ENCODE peak calls at places on chromosomes 6 and 20, in nine cellular contexts. A, V, T, P, C, Q, R, W and E are unnamed samples.

GRCh38 chr6:26086214-26086613 is 1.0 kb upstream of the HFE start:
- DNase-seq in A (no peak), V (no peak), T (no peak), P (peak), C (no peak), Q (no peak), R (no peak), W (no peak), E (no peak)

GRCh38 chr6:106629859-106630163 is 433 bp downstream of the QRSL1 start:
- DNase-seq in A (no peak), V (no peak), T (no peak), P (no peak), C (no peak), Q (no peak), R (no peak), W (no peak), E (no peak)

GRCh38 chr6:1122083-1122482 is 189.8 kb upstream of the FOXQ1 start:
- DNase-seq in A (no peak), V (no peak), T (no peak), P (no peak), C (no peak), Q (no peak), R (no peak), W (no peak), E (no peak)

GRCh38 chr20:25508083-25508770 is 77.1 kb downstream of the NINL start:
- DNase-seq in A (no peak), V (peak), T (no peak), P (no peak), C (peak), Q (peak), R (peak), W (no peak), E (peak)

GRCh38 chr20:19583532-19584175 is 174.4 kb upstream of the RIN2 start:
- DNase-seq in A (peak), V (peak), T (peak), P (no peak), C (peak), Q (peak), R (peak), W (peak), E (peak)

GRCh38 chr6:156779206-156780116 is 2.3 kb downstream of the ARID1B start:
- DNase-seq in A (peak), V (peak), T (peak), P (no peak), C (peak), Q (peak), R (peak), W (peak), E (no peak)

GRCh38 chr20:35303735-35304431 is 11.7 kb upstream of the FAM83C start:
- DNase-seq in A (peak), V (peak), T (peak), P (peak), C (peak), Q (peak), R (peak), W (peak), E (peak)

GRCh38 chr6:29011276-29011734 is 6.2 kb upstream of the ZNF311 start:
- DNase-seq in A (peak), V (peak), T (peak), P (peak), C (no peak), Q (peak), R (peak), W (no peak), E (peak)

GRCh38 chr6:126198581-126198980 is 141.3 kb upstream of the CENPW start:
- DNase-seq in A (no peak), V (no peak), T (no peak), P (no peak), C (no peak), Q (no peak), R (no peak), W (no peak), E (no peak)

GRCh38 chr6:144423167-144423566 is 138.0 kb downstream of the UTRN start:
- DNase-seq in A (no peak), V (no peak), T (no peak), P (no peak), C (no peak), Q (no peak), R (no peak), W (no peak), E (no peak)

GRCh38 chr20:39873286-39873685 is 815.8 kb downstream of the MAFB start:
- DNase-seq in A (no peak), V (no peak), T (no peak), P (no peak), C (no peak), Q (no peak), R (no peak), W (no peak), E (no peak)

GRCh38 chr20:50995506-50995905 is 27.4 kb downstream of the KCNG1 start:
- DNase-seq in A (no peak), V (no peak), T (no peak), P (no peak), C (no peak), Q (no peak), R (no peak), W (no peak), E (peak)

GRCh38 chr6:15775741-15776140 is 112.9 kb upstream of the DTNBP1 start:
- DNase-seq in A (no peak), V (no peak), T (no peak), P (no peak), C (no peak), Q (no peak), R (no peak), W (no peak), E (no peak)

GRCh38 chr6:29651413-29652197 is 5.3 kb upstream of the MOG start:
- DNase-seq in A (peak), V (no peak), T (no peak), P (no peak), C (no peak), Q (peak), R (no peak), W (no peak), E (peak)

GRCh38 chr6:42923656-42924055 is 5.6 kb upstream of the CNPY3 start:
- DNase-seq in A (no peak), V (no peak), T (no peak), P (no peak), C (no peak), Q (no peak), R (no peak), W (no peak), E (peak)

GRCh38 chr6:33112148-33112547 is 36.4 kb downstream of the HLA-DPB1 start:
- DNase-seq in A (peak), V (no peak), T (no peak), P (no peak), C (no peak), Q (peak), R (peak), W (no peak), E (peak)

GRCh38 chr6:52361347-52361944 is 505 bp upstream of the PAQR8 start:
- DNase-seq in A (no peak), V (peak), T (peak), P (peak), C (peak), Q (no peak), R (no peak), W (peak), E (peak)

GRCh38 chr6:75642314-75642713 is 40.6 kb downstream of the SENP6 start:
- DNase-seq in A (no peak), V (no peak), T (no peak), P (no peak), C (no peak), Q (no peak), R (no peak), W (no peak), E (no peak)

GRCh38 chr6:139597781-139598368 is 223.4 kb upstream of the CITED2 start:
- DNase-seq in A (peak), V (peak), T (peak), P (no peak), C (peak), Q (peak), R (peak), W (peak), E (peak)

GRCh38 chr6:110513001-110513400 is 36.6 kb upstream of the SLC22A16 start:
- DNase-seq in A (no peak), V (no peak), T (no peak), P (no peak), C (no peak), Q (no peak), R (peak), W (no peak), E (peak)

GRCh38 chr6:14635195-14635594 is 517.6 kb downstream of the CD83 start:
- DNase-seq in A (no peak), V (peak), T (no peak), P (peak), C (no peak), Q (no peak), R (peak), W (no peak), E (no peak)

GRCh38 chr6:15752820-15753219 is 90.0 kb upstream of the DTNBP1 start:
- DNase-seq in A (no peak), V (no peak), T (no peak), P (no peak), C (no peak), Q (peak), R (no peak), W (no peak), E (no peak)

GRCh38 chr20:43749734-43750294 is 23.0 kb upstream of the GTSF1L start:
- DNase-seq in A (peak), V (peak), T (peak), P (peak), C (peak), Q (peak), R (peak), W (peak), E (peak)

GRCh38 chr20:23231561-23232218 is 118.9 kb upstream of the NXT1 start:
- DNase-seq in A (no peak), V (no peak), T (no peak), P (no peak), C (no peak), Q (no peak), R (no peak), W (no peak), E (peak)

GRCh38 chr20:43954704-43955243 is 40.1 kb downstream of the TOX2 start:
- DNase-seq in A (no peak), V (no peak), T (no peak), P (no peak), C (no peak), Q (no peak), R (no peak), W (no peak), E (peak)

GRCh38 chr6:35165630-35166071 is 24.5 kb upstream of the TCP11 start:
- DNase-seq in A (no peak), V (peak), T (peak), P (no peak), C (peak), Q (peak), R (peak), W (no peak), E (peak)

GRCh38 chr6:169035381-169036280 is 218.0 kb downstream of the THBS2 start:
- DNase-seq in A (no peak), V (no peak), T (no peak), P (no peak), C (no peak), Q (no peak), R (peak), W (no peak), E (peak)

GRCh38 chr6:143099647-143100046 is 39.0 kb downstream of the AIG1 start:
- DNase-seq in A (no peak), V (no peak), T (no peak), P (no peak), C (no peak), Q (no peak), R (no peak), W (no peak), E (no peak)

GRCh38 chr20:62795023-62795761 is 1.1 kb upstream of the MRGBP start:
- DNase-seq in A (peak), V (peak), T (peak), P (peak), C (peak), Q (peak), R (peak), W (peak), E (peak)

GRCh38 chr20:38790210-38791053 is 15.1 kb upstream of the PPP1R16B start:
- DNase-seq in A (peak), V (no peak), T (peak), P (peak), C (no peak), Q (peak), R (peak), W (no peak), E (peak)

GRCh38 chr20:11267131-11267761 is 593.4 kb upstream of the JAG1 start:
- DNase-seq in A (peak), V (no peak), T (peak), P (no peak), C (peak), Q (peak), R (peak), W (no peak), E (peak)

GRCh38 chr6:125063307-125063706 is 90.3 kb upstream of the TPD52L1 start:
- DNase-seq in A (no peak), V (no peak), T (no peak), P (no peak), C (no peak), Q (no peak), R (no peak), W (no peak), E (no peak)

GRCh38 chr6:24910850-24911712 is 24.7 kb downstream of the RIPOR2 start:
- DNase-seq in A (peak), V (peak), T (peak), P (no peak), C (no peak), Q (no peak), R (peak), W (peak), E (peak)

GRCh38 chr6:9851541-9852380 is 563.1 kb downstream of the TFAP2A start:
- DNase-seq in A (peak), V (no peak), T (peak), P (no peak), C (no peak), Q (peak), R (peak), W (no peak), E (no peak)

GRCh38 chr20:34948030-34948429 is 7.6 kb downstream of the GSS start:
- DNase-seq in A (no peak), V (no peak), T (no peak), P (no peak), C (no peak), Q (no peak), R (peak), W (no peak), E (peak)

GRCh38 chr20:20490673-20491072 is 122.8 kb downstream of the INSM1 start:
- DNase-seq in A (no peak), V (no peak), T (no peak), P (no peak), C (no peak), Q (no peak), R (no peak), W (no peak), E (no peak)

GRCh38 chr20:63977392-63978276 is 1.8 kb downstream of the SAMD10 start:
- DNase-seq in A (no peak), V (no peak), T (peak), P (peak), C (no peak), Q (peak), R (no peak), W (peak), E (peak)

GRCh38 chr6:84055646-84056045 is 22.1 kb downstream of the MRAP2 start:
- DNase-seq in A (no peak), V (no peak), T (no peak), P (no peak), C (no peak), Q (no peak), R (no peak), W (no peak), E (no peak)

GRCh38 chr6:84052883-84053241 is 19.3 kb downstream of the MRAP2 start:
- DNase-seq in A (no peak), V (no peak), T (no peak), P (no peak), C (no peak), Q (no peak), R (no peak), W (no peak), E (no peak)

GRCh38 chr6:84050408-84050807 is 16.8 kb downstream of the MRAP2 start:
- DNase-seq in A (no peak), V (no peak), T (no peak), P (no peak), C (no peak), Q (no peak), R (no peak), W (no peak), E (no peak)

GRCh38 chr6:84048588-84048987 is 15.0 kb downstream of the MRAP2 start:
- DNase-seq in A (no peak), V (no peak), T (no peak), P (no peak), C (no peak), Q (no peak), R (no peak), W (no peak), E (no peak)

GRCh38 chr6:84052204-84052882 is 18.8 kb downstream of the MRAP2 start:
- DNase-seq in A (peak), V (no peak), T (peak), P (no peak), C (no peak), Q (no peak), R (peak), W (no peak), E (peak)
- TF ChIP-seq CTCF in A (no peak), V (no peak), T (peak), P (no peak), C (no peak), Q (no peak), R (peak), W (no peak), E (no peak)

GRCh38 chr6:36777806-36778205 is 61.4 kb downstream of the CPNE5 start:
- DNase-seq in A (no peak), V (no peak), T (no peak), P (no peak), C (no peak), Q (no peak), R (no peak), W (no peak), E (no peak)
- H3K4me3 ChIP-seq in A (no peak), V (no peak), T (no peak), P (no peak), C (no peak), Q (no peak), R (no peak), W (no peak), E (no peak)

GRCh38 chr20:47356220-47356525 is 326 bp downstream of the ZMYND8 start:
- DNase-seq in A (no peak), V (no peak), T (no peak), P (no peak), C (no peak), Q (no peak), R (no peak), W (no peak), E (no peak)

GRCh38 chr20:47353697-47354387 is 2.7 kb downstream of the ZMYND8 start:
- DNase-seq in A (no peak), V (no peak), T (no peak), P (no peak), C (no peak), Q (no peak), R (no peak), W (no peak), E (no peak)

GRCh38 chr20:47354388-47354709 is 2.1 kb downstream of the ZMYND8 start:
- DNase-seq in A (no peak), V (no peak), T (no peak), P (no peak), C (no peak), Q (no peak), R (no peak), W (no peak), E (no peak)

GRCh38 chr20:47355489-47356219 is 845 bp downstream of the ZMYND8 start:
- DNase-seq in A (no peak), V (no peak), T (no peak), P (no peak), C (peak), Q (no peak), R (no peak), W (no peak), E (no peak)

GRCh38 chr20:47354710-47355488 is 1.6 kb downstream of the ZMYND8 start:
- DNase-seq in A (no peak), V (no peak), T (no peak), P (no peak), C (no peak), Q (peak), R (peak), W (no peak), E (peak)
- TF ChIP-seq CTCF in A (no peak), V (no peak), T (no peak), P (no peak), C (no peak), Q (no peak), R (no peak), W (no peak), E (no peak)

GRCh38 chr6:3746696-3747095 is 4.8 kb downstream of the PXDC1 start:
- DNase-seq in A (no peak), V (no peak), T (no peak), P (no peak), C (no peak), Q (no peak), R (no peak), W (no peak), E (no peak)

GRCh38 chr6:3747100-3747737 is 4.3 kb downstream of the PXDC1 start:
- DNase-seq in A (no peak), V (peak), T (no peak), P (no peak), C (no peak), Q (no peak), R (no peak), W (no peak), E (no peak)

GRCh38 chr6:3749390-3749978 is 2.0 kb downstream of the PXDC1 start:
- DNase-seq in A (no peak), V (peak), T (no peak), P (no peak), C (peak), Q (no peak), R (peak), W (peak), E (no peak)

GRCh38 chr6:3748726-3749389 is 2.7 kb downstream of the PXDC1 start:
- DNase-seq in A (no peak), V (no peak), T (no peak), P (no peak), C (no peak), Q (no peak), R (no peak), W (no peak), E (no peak)

DNA sequence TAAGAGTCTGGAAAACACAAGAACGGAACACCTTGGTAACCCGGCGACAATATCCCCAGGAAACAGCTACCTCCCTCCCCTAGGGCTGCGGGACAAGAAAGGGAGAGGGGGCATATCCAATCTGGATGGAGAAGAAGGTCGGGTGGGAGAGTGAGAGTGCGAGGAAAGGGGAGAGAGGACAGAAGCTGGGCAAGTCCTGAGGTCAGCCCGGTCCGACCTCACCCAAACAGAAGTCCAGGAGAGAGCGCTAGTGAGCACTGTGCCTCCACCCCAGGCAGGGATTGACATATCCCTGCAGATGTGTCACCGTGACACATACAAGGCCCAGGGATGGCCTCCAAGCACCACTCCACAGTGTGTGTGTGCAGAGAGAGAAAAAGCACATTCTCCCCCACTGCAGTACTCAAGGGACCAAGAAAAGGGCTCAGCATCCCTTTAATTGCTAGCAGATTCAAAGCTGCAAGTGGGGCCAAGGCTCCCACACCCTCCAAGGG is 3.3 kb downstream of the PXDC1 start:
- DNase-seq in A (peak), V (peak), T (peak), P (no peak), C (peak), Q (peak), R (peak), W (peak), E (peak)
- H3K4me3 ChIP-seq in A (no peak), V (peak), T (no peak), P (no peak), C (no peak), Q (no peak), R (no peak), W (no peak), E (peak)

GRCh38 chr20:969868-970267 is 32.2 kb downstream of the RSPO4 start:
- DNase-seq in A (no peak), V (no peak), T (no peak), P (no peak), C (no peak), Q (no peak), R (peak), W (no peak), E (no peak)

GRCh38 chr20:972256-972655 is 29.9 kb downstream of the RSPO4 start:
- DNase-seq in A (no peak), V (no peak), T (no peak), P (no peak), C (no peak), Q (peak), R (no peak), W (no peak), E (no peak)

GRCh38 chr20:976033-976432 is 26.1 kb downstream of the RSPO4 start:
- DNase-seq in A (no peak), V (no peak), T (no peak), P (no peak), C (no peak), Q (no peak), R (no peak), W (no peak), E (no peak)

GRCh38 chr20:977021-977420 is 25.1 kb downstream of the RSPO4 start:
- DNase-seq in A (no peak), V (no peak), T (peak), P (no peak), C (no peak), Q (no peak), R (no peak), W (no peak), E (no peak)

GRCh38 chr20:973785-974194 is 28.3 kb downstream of the RSPO4 start:
- DNase-seq in A (peak), V (peak), T (peak), P (no peak), C (peak), Q (peak), R (peak), W (no peak), E (peak)
- TF ChIP-seq CTCF in A (peak), V (no peak), T (peak), P (peak), C (no peak), Q (peak), R (peak), W (no peak), E (peak)

GRCh38 chr6:118890997-118891790 is 2.8 kb upstream of the ASF1A start:
- DNase-seq in A (no peak), V (no peak), T (no peak), P (no peak), C (no peak), Q (no peak), R (no peak), W (no peak), E (no peak)
- H3K4me3 ChIP-seq in A (no peak), V (no peak), T (peak), P (peak), C (no peak), Q (no peak), R (no peak), W (no peak), E (no peak)